ENCODE peak calls at places on chromosomes 11 and 22, in ten cellular contexts. One of them, this sample, is unnamed.

GRCh38 chr11:387193-387793 is 6.7 kb upstream of the PKP3 start:
- DNase-seq in tibial nerve: no peak
- DNase-seq in endothelial cell: no peak
- DNase-seq in PC-9: no peak
- DNase-seq in PC-3: peak
- DNase-seq in AG10803: no peak
- DNase-seq in astrocyte of the cerebellum: no peak
- DNase-seq in GM12878: no peak
- DNase-seq in mucosa of descending colon: no peak
- DNase-seq in thoracic aorta: no peak
- DNase-seq in this sample: no peak

GRCh38 chr11:117900720-117901440 is 24.4 kb upstream of the FXYD6 start:
- DNase-seq in tibial nerve: no peak
- DNase-seq in endothelial cell: no peak
- DNase-seq in PC-9: no peak
- DNase-seq in PC-3: no peak
- DNase-seq in AG10803: no peak
- DNase-seq in astrocyte of the cerebellum: no peak
- DNase-seq in GM12878: no peak
- DNase-seq in mucosa of descending colon: no peak
- DNase-seq in thoracic aorta: no peak
- DNase-seq in this sample: no peak

GRCh38 chr11:5500391-5500790 is 9.4 kb downstream of the UBQLN3 start:
- DNase-seq in tibial nerve: no peak
- DNase-seq in endothelial cell: no peak
- DNase-seq in PC-9: no peak
- DNase-seq in PC-3: no peak
- DNase-seq in AG10803: no peak
- DNase-seq in astrocyte of the cerebellum: no peak
- DNase-seq in GM12878: peak
- DNase-seq in mucosa of descending colon: no peak
- DNase-seq in thoracic aorta: no peak
- DNase-seq in this sample: no peak

GRCh38 chr22:39414377-39414776 is 14.8 kb downstream of the TAB1 start:
- DNase-seq in tibial nerve: no peak
- DNase-seq in endothelial cell: no peak
- DNase-seq in PC-9: no peak
- DNase-seq in PC-3: no peak
- DNase-seq in AG10803: no peak
- DNase-seq in astrocyte of the cerebellum: no peak
- DNase-seq in GM12878: no peak
- DNase-seq in mucosa of descending colon: no peak
- DNase-seq in thoracic aorta: no peak
- DNase-seq in this sample: no peak

GRCh38 chr11:14500181-14500651 is 605 bp upstream of the COPB1 start:
- DNase-seq in tibial nerve: peak
- DNase-seq in endothelial cell: peak
- DNase-seq in PC-9: peak
- DNase-seq in PC-3: peak
- DNase-seq in AG10803: peak
- DNase-seq in astrocyte of the cerebellum: no peak
- DNase-seq in GM12878: peak
- DNase-seq in mucosa of descending colon: peak
- DNase-seq in thoracic aorta: no peak
- DNase-seq in this sample: no peak

GRCh38 chr11:78268516-78269410 is 80.0 kb downstream of the USP35 start:
- DNase-seq in tibial nerve: peak
- DNase-seq in endothelial cell: no peak
- DNase-seq in PC-9: no peak
- DNase-seq in PC-3: no peak
- DNase-seq in AG10803: peak
- DNase-seq in astrocyte of the cerebellum: no peak
- DNase-seq in GM12878: no peak
- DNase-seq in mucosa of descending colon: no peak
- DNase-seq in thoracic aorta: no peak
- DNase-seq in this sample: no peak

GRCh38 chr11:17883946-17884345 is 128.9 kb downstream of the SERGEF start:
- DNase-seq in tibial nerve: no peak
- DNase-seq in endothelial cell: no peak
- DNase-seq in PC-9: no peak
- DNase-seq in PC-3: no peak
- DNase-seq in AG10803: no peak
- DNase-seq in astrocyte of the cerebellum: no peak
- DNase-seq in GM12878: no peak
- DNase-seq in mucosa of descending colon: no peak
- DNase-seq in thoracic aorta: no peak
- DNase-seq in this sample: no peak

GRCh38 chr11:26335903-26336302 is 4.0 kb downstream of the ANO3 start:
- DNase-seq in tibial nerve: no peak
- DNase-seq in endothelial cell: no peak
- DNase-seq in PC-9: no peak
- DNase-seq in PC-3: no peak
- DNase-seq in AG10803: no peak
- DNase-seq in astrocyte of the cerebellum: no peak
- DNase-seq in GM12878: no peak
- DNase-seq in mucosa of descending colon: no peak
- DNase-seq in thoracic aorta: no peak
- DNase-seq in this sample: no peak

GRCh38 chr22:42676059-42676607 is 26.9 kb upstream of the CYB5R3 start:
- DNase-seq in tibial nerve: no peak
- DNase-seq in endothelial cell: no peak
- DNase-seq in PC-9: no peak
- DNase-seq in PC-3: no peak
- DNase-seq in AG10803: peak
- DNase-seq in astrocyte of the cerebellum: no peak
- DNase-seq in GM12878: no peak
- DNase-seq in mucosa of descending colon: no peak
- DNase-seq in thoracic aorta: no peak
- DNase-seq in this sample: no peak

GRCh38 chr22:19932367-19933206 is 9.0 kb upstream of the COMT start:
- DNase-seq in tibial nerve: no peak
- DNase-seq in endothelial cell: no peak
- DNase-seq in PC-9: no peak
- DNase-seq in PC-3: no peak
- DNase-seq in AG10803: no peak
- DNase-seq in astrocyte of the cerebellum: no peak
- DNase-seq in GM12878: no peak
- DNase-seq in mucosa of descending colon: no peak
- DNase-seq in thoracic aorta: no peak
- DNase-seq in this sample: no peak

GRCh38 chr22:36773935-36774334 is 2.0 kb downstream of the IFT27 start:
- DNase-seq in tibial nerve: no peak
- DNase-seq in endothelial cell: no peak
- DNase-seq in PC-9: no peak
- DNase-seq in PC-3: peak
- DNase-seq in AG10803: peak
- DNase-seq in astrocyte of the cerebellum: no peak
- DNase-seq in GM12878: no peak
- DNase-seq in mucosa of descending colon: no peak
- DNase-seq in thoracic aorta: no peak
- DNase-seq in this sample: no peak

GRCh38 chr22:31162015-31162765 is 2.2 kb downstream of the RNF185 start:
- DNase-seq in tibial nerve: no peak
- DNase-seq in endothelial cell: no peak
- DNase-seq in PC-9: no peak
- DNase-seq in PC-3: no peak
- DNase-seq in AG10803: peak
- DNase-seq in astrocyte of the cerebellum: no peak
- DNase-seq in GM12878: no peak
- DNase-seq in mucosa of descending colon: no peak
- DNase-seq in thoracic aorta: no peak
- DNase-seq in this sample: no peak
- TF ChIP-seq CTCF in tibial nerve: no peak
- TF ChIP-seq CTCF in endothelial cell: no peak
- TF ChIP-seq CTCF in PC-9: no peak
- TF ChIP-seq CTCF in PC-3: no peak
- TF ChIP-seq CTCF in AG10803: peak
- TF ChIP-seq CTCF in astrocyte of the cerebellum: no peak
- TF ChIP-seq CTCF in GM12878: no peak
- TF ChIP-seq CTCF in mucosa of descending colon: no peak
- TF ChIP-seq CTCF in thoracic aorta: peak
- TF ChIP-seq CTCF in this sample: peak

DNA sequence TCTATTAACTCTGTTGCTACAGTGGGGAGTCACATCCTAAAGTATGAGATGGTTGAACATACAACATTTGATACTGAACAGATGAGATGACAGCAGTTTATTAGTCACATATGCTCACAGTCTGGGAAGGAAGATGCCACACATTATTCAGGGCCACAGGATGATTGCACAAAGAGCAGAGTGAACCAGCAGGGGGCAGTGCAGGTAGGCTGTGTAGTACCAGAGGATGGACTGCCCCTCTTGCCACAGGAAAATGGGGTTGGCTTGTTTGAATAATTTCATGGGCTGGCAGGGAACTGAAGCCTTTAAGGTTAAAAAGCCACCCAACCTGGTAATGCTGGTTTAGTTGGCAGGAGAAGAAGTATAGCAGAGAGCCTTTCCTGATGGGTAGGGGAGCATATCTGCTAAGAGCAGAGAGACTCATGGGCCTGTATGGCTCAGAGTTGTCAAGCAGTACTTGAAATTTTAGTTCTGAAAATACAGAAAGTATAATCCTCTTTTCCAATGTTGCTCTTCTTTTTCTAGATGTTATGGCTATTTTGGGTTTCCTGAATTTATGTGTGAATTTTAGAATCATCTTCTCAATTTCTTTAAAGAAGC is 180.4 kb upstream of the B3GAT1 start:
- DNase-seq in tibial nerve: no peak
- DNase-seq in endothelial cell: peak
- DNase-seq in PC-9: no peak
- DNase-seq in PC-3: no peak
- DNase-seq in AG10803: no peak
- DNase-seq in astrocyte of the cerebellum: no peak
- DNase-seq in GM12878: no peak
- DNase-seq in mucosa of descending colon: peak
- DNase-seq in thoracic aorta: no peak
- DNase-seq in this sample: no peak
- TF ChIP-seq CTCF in tibial nerve: no peak
- TF ChIP-seq CTCF in endothelial cell: peak
- TF ChIP-seq CTCF in PC-9: peak
- TF ChIP-seq CTCF in PC-3: peak
- TF ChIP-seq CTCF in AG10803: no peak
- TF ChIP-seq CTCF in astrocyte of the cerebellum: no peak
- TF ChIP-seq CTCF in GM12878: peak
- TF ChIP-seq CTCF in mucosa of descending colon: no peak
- TF ChIP-seq CTCF in thoracic aorta: no peak
- TF ChIP-seq CTCF in this sample: peak

GRCh38 chr11:119680899-119681370 is 48.1 kb downstream of the NECTIN1 start:
- DNase-seq in tibial nerve: no peak
- DNase-seq in endothelial cell: no peak
- DNase-seq in PC-9: peak
- DNase-seq in PC-3: peak
- DNase-seq in AG10803: peak
- DNase-seq in astrocyte of the cerebellum: no peak
- DNase-seq in GM12878: no peak
- DNase-seq in mucosa of descending colon: no peak
- DNase-seq in thoracic aorta: no peak
- DNase-seq in this sample: no peak

GRCh38 chr11:119683783-119684182 is 45.2 kb downstream of the NECTIN1 start:
- DNase-seq in tibial nerve: no peak
- DNase-seq in endothelial cell: no peak
- DNase-seq in PC-9: peak
- DNase-seq in PC-3: peak
- DNase-seq in AG10803: no peak
- DNase-seq in astrocyte of the cerebellum: no peak
- DNase-seq in GM12878: no peak
- DNase-seq in mucosa of descending colon: no peak
- DNase-seq in thoracic aorta: no peak
- DNase-seq in this sample: no peak

GRCh38 chr11:119678351-119678750 is 50.6 kb downstream of the NECTIN1 start:
- DNase-seq in tibial nerve: no peak
- DNase-seq in endothelial cell: no peak
- DNase-seq in PC-9: no peak
- DNase-seq in PC-3: no peak
- DNase-seq in AG10803: no peak
- DNase-seq in astrocyte of the cerebellum: no peak
- DNase-seq in GM12878: no peak
- DNase-seq in mucosa of descending colon: no peak
- DNase-seq in thoracic aorta: no peak
- DNase-seq in this sample: no peak

GRCh38 chr11:119684361-119685072 is 44.5 kb downstream of the NECTIN1 start:
- DNase-seq in tibial nerve: no peak
- DNase-seq in endothelial cell: peak
- DNase-seq in PC-9: peak
- DNase-seq in PC-3: peak
- DNase-seq in AG10803: peak
- DNase-seq in astrocyte of the cerebellum: no peak
- DNase-seq in GM12878: no peak
- DNase-seq in mucosa of descending colon: no peak
- DNase-seq in thoracic aorta: no peak
- DNase-seq in this sample: no peak

DNA sequence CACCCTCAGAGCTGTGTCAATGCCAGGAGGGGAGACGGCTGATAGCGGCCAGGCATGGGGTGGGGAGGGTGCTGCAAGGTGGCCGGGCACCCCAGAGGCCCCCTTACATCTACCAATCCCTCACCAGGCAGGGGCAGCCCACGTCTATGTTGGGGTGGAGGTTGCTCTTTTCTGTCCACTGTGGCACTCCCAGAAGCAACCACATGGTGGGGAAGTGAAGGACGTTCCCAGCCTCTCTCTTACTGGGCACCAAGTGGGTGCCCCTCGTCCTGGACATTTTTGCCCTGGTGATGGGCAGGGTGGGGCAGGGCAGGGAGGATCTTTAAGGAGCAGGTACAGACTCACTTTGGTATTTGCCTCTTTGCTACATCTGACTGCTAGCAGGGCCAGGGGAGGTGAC is 47.5 kb downstream of the NECTIN1 start:
- DNase-seq in tibial nerve: no peak
- DNase-seq in endothelial cell: no peak
- DNase-seq in PC-9: no peak
- DNase-seq in PC-3: no peak
- DNase-seq in AG10803: no peak
- DNase-seq in astrocyte of the cerebellum: no peak
- DNase-seq in GM12878: no peak
- DNase-seq in mucosa of descending colon: no peak
- DNase-seq in thoracic aorta: no peak
- DNase-seq in this sample: no peak
- TF ChIP-seq CTCF in tibial nerve: peak
- TF ChIP-seq CTCF in endothelial cell: no peak
- TF ChIP-seq CTCF in PC-9: peak
- TF ChIP-seq CTCF in PC-3: peak
- TF ChIP-seq CTCF in AG10803: peak
- TF ChIP-seq CTCF in astrocyte of the cerebellum: no peak
- TF ChIP-seq CTCF in GM12878: no peak
- TF ChIP-seq CTCF in mucosa of descending colon: no peak
- TF ChIP-seq CTCF in thoracic aorta: no peak
- TF ChIP-seq CTCF in this sample: peak

DNA sequence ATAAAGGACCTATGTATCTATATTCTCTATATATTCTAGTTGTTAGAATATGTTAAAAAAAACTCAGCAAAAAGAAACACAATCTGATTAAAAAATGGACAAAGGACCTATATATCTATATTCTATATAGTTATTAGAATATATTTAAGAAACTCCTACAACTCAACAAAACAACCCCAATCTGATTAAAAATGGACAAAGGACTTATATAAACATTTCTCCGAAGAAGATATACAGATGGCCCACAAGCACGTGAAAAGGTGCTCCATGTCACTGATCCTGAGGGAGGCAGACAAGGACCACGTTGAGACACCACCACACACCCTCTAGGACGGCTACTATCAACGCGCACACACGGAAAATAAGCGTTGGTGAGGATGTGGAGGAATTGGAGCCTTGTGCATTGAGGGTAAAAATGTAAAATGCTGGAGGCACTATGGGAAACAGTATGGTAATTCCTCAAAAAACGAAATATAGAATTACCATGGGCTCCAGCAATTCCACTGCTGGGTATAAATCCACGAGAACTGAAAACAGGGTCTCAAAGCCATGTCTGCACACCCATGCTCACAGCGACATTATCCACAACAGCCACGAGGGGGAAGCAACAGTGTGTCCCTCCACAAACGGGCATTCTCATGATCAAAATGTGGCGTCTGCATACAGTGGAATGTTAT is 22.7 kb downstream of the YPEL1 start:
- DNase-seq in tibial nerve: peak
- DNase-seq in endothelial cell: peak
- DNase-seq in PC-9: peak
- DNase-seq in PC-3: peak
- DNase-seq in AG10803: peak
- DNase-seq in astrocyte of the cerebellum: peak
- DNase-seq in GM12878: no peak
- DNase-seq in mucosa of descending colon: peak
- DNase-seq in thoracic aorta: no peak
- DNase-seq in this sample: no peak
- TF ChIP-seq CTCF in tibial nerve: peak
- TF ChIP-seq CTCF in endothelial cell: peak
- TF ChIP-seq CTCF in PC-9: peak
- TF ChIP-seq CTCF in PC-3: peak
- TF ChIP-seq CTCF in AG10803: peak
- TF ChIP-seq CTCF in astrocyte of the cerebellum: peak
- TF ChIP-seq CTCF in GM12878: peak
- TF ChIP-seq CTCF in mucosa of descending colon: peak
- TF ChIP-seq CTCF in thoracic aorta: peak
- TF ChIP-seq CTCF in this sample: peak

This sample was measured in epithelial cell of proximal tubule.